ENCODE peak calls at places on chromosome 13, in seven cellular contexts. One of them, this sample, is unnamed.

GRCh38 chr13:95787356-95788099 is 110.6 kb downstream of the DNAJC3 start:
- DNase-seq in activated naive CD8-positive, alpha-beta T cell treated with anti-CD3 and anti-CD28 coated beads, Interleukin-2, amount 50 U/mL, for 16 hours: no peak
- DNase-seq in IMR-90: peak; percentile 21
- DNase-seq in activated T-helper 9 cell treated with anti-CD3 and anti-CD28 coated beads, Interleukin-2, amount 50 U/mL, for 16 hours: no peak
- DNase-seq in retina: no peak
- DNase-seq in hypothalamus: no peak
- DNase-seq in hepatic stellate cell: no peak
- DNase-seq in this sample: no peak

GRCh38 chr13:103002279-103002678 is 63.9 kb downstream of the SLC10A2 start:
- DNase-seq in activated naive CD8-positive, alpha-beta T cell treated with anti-CD3 and anti-CD28 coated beads, Interleukin-2, amount 50 U/mL, for 16 hours: no peak
- DNase-seq in IMR-90: no peak
- DNase-seq in activated T-helper 9 cell treated with anti-CD3 and anti-CD28 coated beads, Interleukin-2, amount 50 U/mL, for 16 hours: no peak
- DNase-seq in retina: no peak
- DNase-seq in hypothalamus: no peak
- DNase-seq in hepatic stellate cell: no peak
- DNase-seq in this sample: no peak

GRCh38 chr13:113489549-113490495 is 689 bp downstream of the DCUN1D2 start:
- DNase-seq in activated naive CD8-positive, alpha-beta T cell treated with anti-CD3 and anti-CD28 coated beads, Interleukin-2, amount 50 U/mL, for 16 hours: no peak
- DNase-seq in IMR-90: peak; percentile 41
- DNase-seq in activated T-helper 9 cell treated with anti-CD3 and anti-CD28 coated beads, Interleukin-2, amount 50 U/mL, for 16 hours: peak; percentile 12
- DNase-seq in retina: peak; percentile 78
- DNase-seq in hypothalamus: peak; percentile 61
- DNase-seq in hepatic stellate cell: peak; percentile 75
- DNase-seq in this sample: no peak

GRCh38 chr13:37476874-37477273 is 121.7 kb downstream of the POSTN start:
- DNase-seq in activated naive CD8-positive, alpha-beta T cell treated with anti-CD3 and anti-CD28 coated beads, Interleukin-2, amount 50 U/mL, for 16 hours: no peak
- DNase-seq in IMR-90: peak; percentile 83
- DNase-seq in activated T-helper 9 cell treated with anti-CD3 and anti-CD28 coated beads, Interleukin-2, amount 50 U/mL, for 16 hours: no peak
- DNase-seq in retina: no peak
- DNase-seq in hypothalamus: no peak
- DNase-seq in hepatic stellate cell: peak; percentile 9
- DNase-seq in this sample: no peak

GRCh38 chr13:41344358-41344757 is 33.3 kb downstream of the NAA16 start:
- DNase-seq in activated naive CD8-positive, alpha-beta T cell treated with anti-CD3 and anti-CD28 coated beads, Interleukin-2, amount 50 U/mL, for 16 hours: no peak
- DNase-seq in IMR-90: no peak
- DNase-seq in activated T-helper 9 cell treated with anti-CD3 and anti-CD28 coated beads, Interleukin-2, amount 50 U/mL, for 16 hours: no peak
- DNase-seq in retina: no peak
- DNase-seq in hypothalamus: no peak
- DNase-seq in hepatic stellate cell: no peak
- DNase-seq in this sample: no peak

GRCh38 chr13:81686877-81687276 is 1346.0 kb upstream of the SPRY2 start:
- DNase-seq in activated naive CD8-positive, alpha-beta T cell treated with anti-CD3 and anti-CD28 coated beads, Interleukin-2, amount 50 U/mL, for 16 hours: no peak
- DNase-seq in IMR-90: no peak
- DNase-seq in activated T-helper 9 cell treated with anti-CD3 and anti-CD28 coated beads, Interleukin-2, amount 50 U/mL, for 16 hours: no peak
- DNase-seq in retina: no peak
- DNase-seq in hypothalamus: no peak
- DNase-seq in hepatic stellate cell: no peak
- DNase-seq in this sample: no peak

GRCh38 chr13:114067381-114067885 is 65.0 kb downstream of the RASA3 start:
- DNase-seq in activated naive CD8-positive, alpha-beta T cell treated with anti-CD3 and anti-CD28 coated beads, Interleukin-2, amount 50 U/mL, for 16 hours: no peak
- DNase-seq in IMR-90: peak; percentile 68
- DNase-seq in activated T-helper 9 cell treated with anti-CD3 and anti-CD28 coated beads, Interleukin-2, amount 50 U/mL, for 16 hours: no peak
- DNase-seq in retina: no peak
- DNase-seq in hypothalamus: no peak
- DNase-seq in hepatic stellate cell: peak; percentile 52
- DNase-seq in this sample: peak; percentile 82

GRCh38 chr13:35716186-35716585 is 239.7 kb upstream of the MAB21L1 start:
- DNase-seq in activated naive CD8-positive, alpha-beta T cell treated with anti-CD3 and anti-CD28 coated beads, Interleukin-2, amount 50 U/mL, for 16 hours: no peak
- DNase-seq in IMR-90: peak; percentile 26
- DNase-seq in activated T-helper 9 cell treated with anti-CD3 and anti-CD28 coated beads, Interleukin-2, amount 50 U/mL, for 16 hours: no peak
- DNase-seq in retina: no peak
- DNase-seq in hypothalamus: no peak
- DNase-seq in hepatic stellate cell: no peak
- DNase-seq in this sample: no peak

GRCh38 chr13:113746143-113746525 is 12.9 kb upstream of the TMEM255B start:
- DNase-seq in activated naive CD8-positive, alpha-beta T cell treated with anti-CD3 and anti-CD28 coated beads, Interleukin-2, amount 50 U/mL, for 16 hours: no peak
- DNase-seq in IMR-90: no peak
- DNase-seq in activated T-helper 9 cell treated with anti-CD3 and anti-CD28 coated beads, Interleukin-2, amount 50 U/mL, for 16 hours: no peak
- DNase-seq in retina: peak; percentile 44
- DNase-seq in hypothalamus: no peak
- DNase-seq in hepatic stellate cell: no peak
- DNase-seq in this sample: no peak

GRCh38 chr13:50951366-50951765 is 41.8 kb downstream of the RNASEH2B start:
- DNase-seq in activated naive CD8-positive, alpha-beta T cell treated with anti-CD3 and anti-CD28 coated beads, Interleukin-2, amount 50 U/mL, for 16 hours: no peak
- DNase-seq in IMR-90: peak; percentile 47
- DNase-seq in activated T-helper 9 cell treated with anti-CD3 and anti-CD28 coated beads, Interleukin-2, amount 50 U/mL, for 16 hours: no peak
- DNase-seq in retina: no peak
- DNase-seq in hypothalamus: no peak
- DNase-seq in hepatic stellate cell: no peak
- DNase-seq in this sample: peak; percentile 21

GRCh38 chr13:50386527-50387123 is 371.4 kb downstream of the KCNRG start:
- DNase-seq in activated naive CD8-positive, alpha-beta T cell treated with anti-CD3 and anti-CD28 coated beads, Interleukin-2, amount 50 U/mL, for 16 hours: no peak
- DNase-seq in IMR-90: peak; percentile 82
- DNase-seq in activated T-helper 9 cell treated with anti-CD3 and anti-CD28 coated beads, Interleukin-2, amount 50 U/mL, for 16 hours: no peak
- DNase-seq in retina: peak; percentile 71
- DNase-seq in hypothalamus: no peak
- DNase-seq in hepatic stellate cell: peak; percentile 14
- DNase-seq in this sample: peak; percentile 47

GRCh38 chr13:34364633-34365032 is 546.7 kb downstream of the RFC3 start:
- DNase-seq in activated naive CD8-positive, alpha-beta T cell treated with anti-CD3 and anti-CD28 coated beads, Interleukin-2, amount 50 U/mL, for 16 hours: no peak
- DNase-seq in IMR-90: peak; percentile 16
- DNase-seq in activated T-helper 9 cell treated with anti-CD3 and anti-CD28 coated beads, Interleukin-2, amount 50 U/mL, for 16 hours: no peak
- DNase-seq in retina: no peak
- DNase-seq in hypothalamus: no peak
- DNase-seq in hepatic stellate cell: no peak
- DNase-seq in this sample: no peak

GRCh38 chr13:27770809-27771208 is 21.5 kb upstream of the GSX1 start:
- DNase-seq in activated naive CD8-positive, alpha-beta T cell treated with anti-CD3 and anti-CD28 coated beads, Interleukin-2, amount 50 U/mL, for 16 hours: no peak
- DNase-seq in IMR-90: peak; percentile 13
- DNase-seq in activated T-helper 9 cell treated with anti-CD3 and anti-CD28 coated beads, Interleukin-2, amount 50 U/mL, for 16 hours: no peak
- DNase-seq in retina: no peak
- DNase-seq in hypothalamus: no peak
- DNase-seq in hepatic stellate cell: no peak
- DNase-seq in this sample: no peak

GRCh38 chr13:47816835-47817234 is 184.2 kb downstream of the SUCLA2 start:
- DNase-seq in activated naive CD8-positive, alpha-beta T cell treated with anti-CD3 and anti-CD28 coated beads, Interleukin-2, amount 50 U/mL, for 16 hours: no peak
- DNase-seq in IMR-90: no peak
- DNase-seq in activated T-helper 9 cell treated with anti-CD3 and anti-CD28 coated beads, Interleukin-2, amount 50 U/mL, for 16 hours: no peak
- DNase-seq in retina: no peak
- DNase-seq in hypothalamus: no peak
- DNase-seq in hepatic stellate cell: no peak
- DNase-seq in this sample: no peak

GRCh38 chr13:97026759-97027555 is 32.7 kb upstream of the OXGR1 start:
- DNase-seq in activated naive CD8-positive, alpha-beta T cell treated with anti-CD3 and anti-CD28 coated beads, Interleukin-2, amount 50 U/mL, for 16 hours: no peak
- DNase-seq in IMR-90: no peak
- DNase-seq in activated T-helper 9 cell treated with anti-CD3 and anti-CD28 coated beads, Interleukin-2, amount 50 U/mL, for 16 hours: no peak
- DNase-seq in retina: no peak
- DNase-seq in hypothalamus: no peak
- DNase-seq in hepatic stellate cell: no peak
- DNase-seq in this sample: no peak

GRCh38 chr13:77584111-77584510 is 48.6 kb downstream of the SCEL start:
- DNase-seq in activated naive CD8-positive, alpha-beta T cell treated with anti-CD3 and anti-CD28 coated beads, Interleukin-2, amount 50 U/mL, for 16 hours: no peak
- DNase-seq in IMR-90: no peak
- DNase-seq in activated T-helper 9 cell treated with anti-CD3 and anti-CD28 coated beads, Interleukin-2, amount 50 U/mL, for 16 hours: no peak
- DNase-seq in retina: no peak
- DNase-seq in hypothalamus: peak; percentile 73
- DNase-seq in hepatic stellate cell: no peak
- DNase-seq in this sample: no peak

GRCh38 chr13:75175575-75175974 is 306.4 kb downstream of the TBC1D4 start:
- DNase-seq in activated naive CD8-positive, alpha-beta T cell treated with anti-CD3 and anti-CD28 coated beads, Interleukin-2, amount 50 U/mL, for 16 hours: no peak
- DNase-seq in IMR-90: peak; percentile 20
- DNase-seq in activated T-helper 9 cell treated with anti-CD3 and anti-CD28 coated beads, Interleukin-2, amount 50 U/mL, for 16 hours: no peak
- DNase-seq in retina: no peak
- DNase-seq in hypothalamus: no peak
- DNase-seq in hepatic stellate cell: no peak
- DNase-seq in this sample: no peak

GRCh38 chr13:73169971-73170370 is 111.2 kb downstream of the KLF5 start:
- DNase-seq in activated naive CD8-positive, alpha-beta T cell treated with anti-CD3 and anti-CD28 coated beads, Interleukin-2, amount 50 U/mL, for 16 hours: no peak
- DNase-seq in IMR-90: no peak
- DNase-seq in activated T-helper 9 cell treated with anti-CD3 and anti-CD28 coated beads, Interleukin-2, amount 50 U/mL, for 16 hours: no peak
- DNase-seq in retina: no peak
- DNase-seq in hypothalamus: no peak
- DNase-seq in hepatic stellate cell: no peak
- DNase-seq in this sample: no peak

GRCh38 chr13:32254916-32255743 is 60.0 kb downstream of the ZAR1L start:
- DNase-seq in activated naive CD8-positive, alpha-beta T cell treated with anti-CD3 and anti-CD28 coated beads, Interleukin-2, amount 50 U/mL, for 16 hours: no peak
- DNase-seq in IMR-90: no peak
- DNase-seq in activated T-helper 9 cell treated with anti-CD3 and anti-CD28 coated beads, Interleukin-2, amount 50 U/mL, for 16 hours: no peak
- DNase-seq in retina: no peak
- DNase-seq in hypothalamus: no peak
- DNase-seq in hepatic stellate cell: no peak
- DNase-seq in this sample: no peak

GRCh38 chr13:114034481-114034891 is 60.6 kb upstream of the C13orf46 start:
- DNase-seq in activated naive CD8-positive, alpha-beta T cell treated with anti-CD3 and anti-CD28 coated beads, Interleukin-2, amount 50 U/mL, for 16 hours: no peak
- DNase-seq in IMR-90: peak; percentile 80
- DNase-seq in activated T-helper 9 cell treated with anti-CD3 and anti-CD28 coated beads, Interleukin-2, amount 50 U/mL, for 16 hours: no peak
- DNase-seq in retina: no peak
- DNase-seq in hypothalamus: peak; percentile 35
- DNase-seq in hepatic stellate cell: no peak
- DNase-seq in this sample: no peak

GRCh38 chr13:40665061-40665753 is 1.2 kb downstream of the FOXO1 start:
- DNase-seq in activated naive CD8-positive, alpha-beta T cell treated with anti-CD3 and anti-CD28 coated beads, Interleukin-2, amount 50 U/mL, for 16 hours: peak; percentile 3
- DNase-seq in IMR-90: no peak
- DNase-seq in activated T-helper 9 cell treated with anti-CD3 and anti-CD28 coated beads, Interleukin-2, amount 50 U/mL, for 16 hours: peak; percentile 20
- DNase-seq in retina: peak; percentile 81
- DNase-seq in hypothalamus: peak; percentile 55
- DNase-seq in hepatic stellate cell: peak; percentile 33
- DNase-seq in this sample: no peak

GRCh38 chr13:44306401-44307192 is 67.0 kb upstream of the SERP2 start:
- DNase-seq in activated naive CD8-positive, alpha-beta T cell treated with anti-CD3 and anti-CD28 coated beads, Interleukin-2, amount 50 U/mL, for 16 hours: no peak
- DNase-seq in IMR-90: peak; percentile 99
- DNase-seq in activated T-helper 9 cell treated with anti-CD3 and anti-CD28 coated beads, Interleukin-2, amount 50 U/mL, for 16 hours: no peak
- DNase-seq in retina: peak; percentile 61
- DNase-seq in hypothalamus: no peak
- DNase-seq in hepatic stellate cell: peak; percentile 63
- DNase-seq in this sample: peak; percentile 78

This sample was measured in GM04503.